ENCODE peak calls at places on chromosomes 6 and 20, in eight cellular contexts. B is HFF-Myc, M is fibroblast of pulmonary artery, C is mesendoderm, R is bronchial epithelial cell, Z is tibial artery, X is BE2C, E is breast epithelium. S is an unnamed sample.
A peak's percentile ranks its signal among the peaks of the same experiment; 100 is the strongest.

GRCh38 chr20:36439040-36439730 is 102.1 kb upstream of the MYL9 start:
- DNase-seq in B (no peak), M (peak; percentile 65), C (peak; percentile 76), R (peak; percentile 32), Z (peak; percentile 76), X (peak; percentile 82), E (peak; percentile 31), S (no peak)

GRCh38 chr6:40912158-40912946 is 126.7 kb downstream of the UNC5CL start:
- DNase-seq in B (peak; percentile 33), M (peak; percentile 36), C (peak; percentile 83), R (peak; percentile 91), Z (no peak), X (peak; percentile 82), E (peak; percentile 55), S (no peak)

GRCh38 chr20:46743088-46743487 is 33.6 kb downstream of the SLC2A10 start:
- DNase-seq in B (no peak), M (no peak), C (peak; percentile 42), R (no peak), Z (no peak), X (no peak), E (no peak), S (no peak)

GRCh38 chr6:70652216-70652615 is 15.5 kb upstream of the SMAP1 start:
- DNase-seq in B (no peak), M (no peak), C (no peak), R (no peak), Z (no peak), X (no peak), E (no peak), S (no peak)

GRCh38 chr6:70234561-70235236 is 68.2 kb downstream of the COL9A1 start:
- DNase-seq in B (no peak), M (no peak), C (no peak), R (no peak), Z (no peak), X (no peak), E (no peak), S (no peak)

GRCh38 chr6:143339223-143339622 is 111.3 kb downstream of the ADAT2 start:
- DNase-seq in B (no peak), M (no peak), C (no peak), R (peak; percentile 94), Z (no peak), X (no peak), E (no peak), S (no peak)

GRCh38 chr20:12581644-12582350 is 427.0 kb upstream of the SPTLC3 start:
- DNase-seq in B (no peak), M (no peak), C (no peak), R (no peak), Z (no peak), X (no peak), E (no peak), S (no peak)

GRCh38 chr6:144885817-144886216 is 600.7 kb downstream of the UTRN start:
- DNase-seq in B (no peak), M (no peak), C (no peak), R (no peak), Z (no peak), X (no peak), E (no peak), S (no peak)

GRCh38 chr6:148345578-148345977 is 2.9 kb downstream of the SASH1 start:
- DNase-seq in B (no peak), M (no peak), C (no peak), R (no peak), Z (no peak), X (no peak), E (no peak), S (no peak)
- H3K4me3 ChIP-seq in B (no peak overlapping the region), M (no peak overlapping the region), C (no peak overlapping the region), R (no peak overlapping the region), Z (peak overlapping the region; percentile 84), X (no peak overlapping the region), E (peak overlapping the region; percentile 72), S (peak overlapping the region; percentile 98)

GRCh38 chr6:36838896-36839818 is at the start of gene CPNE5:
- DNase-seq in B (no peak), M (no peak), C (peak; percentile 35), R (no peak), Z (no peak), X (no peak), E (no peak), S (no peak)
- H3K4me3 ChIP-seq in B (peak within 1 kb of the TSS; percentile 42), M (peak within 1 kb of the TSS; percentile 48), C (peak within 1 kb of the TSS; percentile 15), R (peak within 1 kb of the TSS; percentile 28), Z (peak within 1 kb of the TSS; percentile 48), X (peak within 1 kb of the TSS; percentile 44), E (peak within 1 kb of the TSS; percentile 57), S (peak within 1 kb of the TSS; percentile 82)

GRCh38 chr6:7431594-7432390 is 42.2 kb downstream of the RIOK1 start:
- DNase-seq in B (no peak), M (peak; percentile 30), C (peak; percentile 27), R (no peak), Z (no peak), X (no peak), E (no peak), S (no peak)
- H3K4me3 ChIP-seq in B (no peak overlapping the region), M (no peak overlapping the region), C (no peak overlapping the region), R (peak overlapping the region; percentile 13), Z (no peak overlapping the region), X (no peak overlapping the region), E (peak overlapping the region; percentile 3), S (no peak overlapping the region)

GRCh38 chr6:166908812-166909211 is 47.5 kb downstream of the RNASET2 start:
- DNase-seq in B (no peak), M (no peak), C (no peak), R (no peak), Z (no peak), X (no peak), E (no peak), S (no peak)
- H3K4me3 ChIP-seq in B (no peak overlapping the region), M (no peak overlapping the region), C (no peak overlapping the region), R (no peak overlapping the region), Z (no peak overlapping the region), X (no peak overlapping the region), E (no peak overlapping the region), S (no peak overlapping the region)

DNA sequence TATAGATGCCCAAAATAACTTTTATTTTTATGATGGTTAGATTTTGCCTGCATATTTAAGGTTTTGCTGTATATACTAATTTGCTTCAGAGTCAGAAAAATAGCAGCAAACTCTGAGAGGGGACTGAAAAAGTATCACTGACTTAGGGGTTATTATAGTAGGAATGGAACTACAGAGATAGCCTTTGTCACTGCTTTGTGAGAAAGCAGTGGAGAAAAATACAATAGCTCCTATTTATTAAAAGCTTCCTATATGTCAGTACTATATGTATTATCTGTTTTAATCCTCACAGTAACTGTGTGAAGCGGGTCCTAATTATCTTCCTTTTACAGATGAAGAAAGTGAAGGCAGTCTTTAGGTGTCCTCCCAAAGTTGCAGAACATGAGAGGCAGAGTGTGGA is 35.6 kb downstream of the CARMIL1 start:
- DNase-seq in B (no peak), M (no peak), C (no peak), R (no peak), Z (no peak), X (no peak), E (no peak), S (no peak)
- H3K4me3 ChIP-seq in B (no peak overlapping the region), M (no peak overlapping the region), C (no peak overlapping the region), R (no peak overlapping the region), Z (no peak overlapping the region), X (no peak overlapping the region), E (no peak overlapping the region), S (no peak overlapping the region)

GRCh38 chr6:35796236-35796635 is 887 bp downstream of the CLPS start:
- DNase-seq in B (no peak), M (no peak), C (no peak), R (peak; percentile 36), Z (no peak), X (no peak), E (no peak), S (no peak)
- H3K4me3 ChIP-seq in B (no peak overlapping the region), M (no peak overlapping the region), C (no peak overlapping the region), R (no peak overlapping the region), Z (no peak overlapping the region), X (no peak overlapping the region), E (no peak overlapping the region), S (no peak overlapping the region)